ENCODE peak calls at places on chromosomes 11 and 22, in four cellular contexts. One of them, this sample, is unnamed.

GRCh38 chr11:64152841-64153691 is 12.8 kb downstream of the MACROD1 start:
- DNase-seq in heart left ventricle: peak
- DNase-seq in iris pigment epithelial cell: peak
- DNase-seq in stimulated activated CD8-positive, alpha-beta memory T cell treated with anti-CD3 and anti-CD28 coated beads, Interleukin-7, amount 100 ng/mL, for 1 hour: peak
- DNase-seq in this sample: peak

GRCh38 chr22:40263191-40263590 is 83.1 kb upstream of the ADSL start:
- DNase-seq in iris pigment epithelial cell: peak
- DNase-seq in heart left ventricle: peak
- DNase-seq in stimulated activated CD8-positive, alpha-beta memory T cell treated with anti-CD3 and anti-CD28 coated beads, Interleukin-7, amount 100 ng/mL, for 1 hour: no peak
- DNase-seq in this sample: no peak

GRCh38 chr11:65911682-65912568 is 6.9 kb downstream of the C11orf68 start:
- DNase-seq in stimulated activated CD8-positive, alpha-beta memory T cell treated with anti-CD3 and anti-CD28 coated beads, Interleukin-7, amount 100 ng/mL, for 1 hour: no peak
- DNase-seq in iris pigment epithelial cell: peak
- DNase-seq in heart left ventricle: peak
- DNase-seq in this sample: peak

GRCh38 chr11:31809857-31810778 is 1.0 kb downstream of the PAX6 start:
- DNase-seq in iris pigment epithelial cell: peak
- DNase-seq in stimulated activated CD8-positive, alpha-beta memory T cell treated with anti-CD3 and anti-CD28 coated beads, Interleukin-7, amount 100 ng/mL, for 1 hour: no peak
- DNase-seq in heart left ventricle: no peak
- DNase-seq in this sample: no peak

GRCh38 chr11:20066013-20066782 is 94.1 kb downstream of the DBX1 start:
- DNase-seq in heart left ventricle: no peak
- DNase-seq in iris pigment epithelial cell: no peak
- DNase-seq in stimulated activated CD8-positive, alpha-beta memory T cell treated with anti-CD3 and anti-CD28 coated beads, Interleukin-7, amount 100 ng/mL, for 1 hour: no peak
- DNase-seq in this sample: no peak

GRCh38 chr11:123246749-123247497 is 51.9 kb upstream of the CLMP start:
- DNase-seq in heart left ventricle: peak
- DNase-seq in iris pigment epithelial cell: peak
- DNase-seq in stimulated activated CD8-positive, alpha-beta memory T cell treated with anti-CD3 and anti-CD28 coated beads, Interleukin-7, amount 100 ng/mL, for 1 hour: peak
- DNase-seq in this sample: peak

GRCh38 chr22:35736166-35736565 is 18.5 kb downstream of the APOL5 start:
- DNase-seq in stimulated activated CD8-positive, alpha-beta memory T cell treated with anti-CD3 and anti-CD28 coated beads, Interleukin-7, amount 100 ng/mL, for 1 hour: no peak
- DNase-seq in heart left ventricle: no peak
- DNase-seq in iris pigment epithelial cell: no peak
- DNase-seq in this sample: no peak

GRCh38 chr11:64181506-64182411 is 4.2 kb upstream of the STIP1 start:
- DNase-seq in iris pigment epithelial cell: peak
- DNase-seq in stimulated activated CD8-positive, alpha-beta memory T cell treated with anti-CD3 and anti-CD28 coated beads, Interleukin-7, amount 100 ng/mL, for 1 hour: no peak
- DNase-seq in heart left ventricle: peak
- DNase-seq in this sample: peak

GRCh38 chr11:10588904-10589303 is 20.4 kb upstream of the LYVE1 start:
- DNase-seq in iris pigment epithelial cell: peak
- DNase-seq in stimulated activated CD8-positive, alpha-beta memory T cell treated with anti-CD3 and anti-CD28 coated beads, Interleukin-7, amount 100 ng/mL, for 1 hour: no peak
- DNase-seq in heart left ventricle: no peak
- DNase-seq in this sample: no peak